ENCODE peak calls at places on chromosomes 16 and 17, in six cellular contexts. One of them, this sample, is unnamed.

GRCh38 chr17:17231621-17232302 is 5.2 kb downstream of the FLCN start:
- DNase-seq in HFFc6: no peak
- DNase-seq in fibroblast of pulmonary artery: no peak
- DNase-seq in cardiac fibroblast: no peak
- DNase-seq in neural crest cell: no peak
- DNase-seq in AG09309: no peak
- DNase-seq in this sample: no peak

GRCh38 chr17:503449-503700 is 150.8 kb upstream of the RPH3AL start:
- DNase-seq in AG09309: no peak
- DNase-seq in HFFc6: no peak
- DNase-seq in neural crest cell: no peak
- DNase-seq in cardiac fibroblast: no peak
- DNase-seq in fibroblast of pulmonary artery: no peak
- DNase-seq in this sample: no peak

GRCh38 chr17:59746849-59747445 is 39.5 kb downstream of the VMP1 start:
- DNase-seq in AG09309: no peak
- DNase-seq in HFFc6: peak; percentile 53
- DNase-seq in cardiac fibroblast: peak; percentile 81
- DNase-seq in neural crest cell: no peak
- DNase-seq in fibroblast of pulmonary artery: peak; percentile 83
- DNase-seq in this sample: no peak

GRCh38 chr16:30659507-30660423 is 1.5 kb downstream of the FBRS start:
- DNase-seq in cardiac fibroblast: peak; percentile 31
- DNase-seq in fibroblast of pulmonary artery: no peak
- DNase-seq in HFFc6: no peak
- DNase-seq in neural crest cell: no peak
- DNase-seq in AG09309: no peak
- DNase-seq in this sample: no peak

GRCh38 chr16:1443403-1443973 is 868 bp downstream of the CCDC154 start:
- DNase-seq in neural crest cell: no peak
- DNase-seq in AG09309: no peak
- DNase-seq in fibroblast of pulmonary artery: no peak
- DNase-seq in cardiac fibroblast: no peak
- DNase-seq in HFFc6: no peak
- DNase-seq in this sample: no peak

GRCh38 chr16:79632289-79632688 is 31.8 kb upstream of the MAF start:
- DNase-seq in fibroblast of pulmonary artery: no peak
- DNase-seq in AG09309: no peak
- DNase-seq in cardiac fibroblast: no peak
- DNase-seq in neural crest cell: no peak
- DNase-seq in HFFc6: no peak
- DNase-seq in this sample: no peak

GRCh38 chr16:83116274-83116892 is 489.6 kb downstream of the CDH13 start:
- DNase-seq in fibroblast of pulmonary artery: no peak
- DNase-seq in cardiac fibroblast: no peak
- DNase-seq in neural crest cell: no peak
- DNase-seq in AG09309: no peak
- DNase-seq in HFFc6: no peak
- DNase-seq in this sample: no peak

GRCh38 chr16:56363181-56363716 is 62.1 kb downstream of the AMFR start:
- DNase-seq in fibroblast of pulmonary artery: no peak
- DNase-seq in cardiac fibroblast: no peak
- DNase-seq in HFFc6: no peak
- DNase-seq in neural crest cell: no peak
- DNase-seq in AG09309: no peak
- DNase-seq in this sample: no peak

GRCh38 chr17:57294629-57295501 is 38.5 kb downstream of the MSI2 start:
- DNase-seq in neural crest cell: no peak
- DNase-seq in HFFc6: peak; percentile 23
- DNase-seq in fibroblast of pulmonary artery: no peak
- DNase-seq in cardiac fibroblast: no peak
- DNase-seq in AG09309: no peak
- DNase-seq in this sample: no peak

GRCh38 chr17:6110592-6110991 is 40.4 kb downstream of the WSCD1 start:
- DNase-seq in HFFc6: no peak
- DNase-seq in AG09309: no peak
- DNase-seq in cardiac fibroblast: no peak
- DNase-seq in fibroblast of pulmonary artery: no peak
- DNase-seq in neural crest cell: no peak
- DNase-seq in this sample: no peak

GRCh38 chr17:81927145-81927652 is 336 bp downstream of the MAFG start:
- DNase-seq in fibroblast of pulmonary artery: no peak
- DNase-seq in HFFc6: no peak
- DNase-seq in AG09309: no peak
- DNase-seq in cardiac fibroblast: no peak
- DNase-seq in neural crest cell: no peak
- DNase-seq in this sample: no peak

GRCh38 chr16:16120044-16120381 is 103.3 kb downstream of the ABCC6 start:
- DNase-seq in cardiac fibroblast: no peak
- DNase-seq in AG09309: no peak
- DNase-seq in neural crest cell: no peak
- DNase-seq in HFFc6: no peak
- DNase-seq in fibroblast of pulmonary artery: no peak
- DNase-seq in this sample: no peak

GRCh38 chr17:46764709-46765401 is 53.6 kb downstream of the WNT3 start:
- DNase-seq in neural crest cell: no peak
- DNase-seq in cardiac fibroblast: peak; percentile 83
- DNase-seq in AG09309: peak; percentile 54
- DNase-seq in HFFc6: peak; percentile 90
- DNase-seq in fibroblast of pulmonary artery: peak; percentile 92
- DNase-seq in this sample: no peak

GRCh38 chr16:66832190-66832589 is 1.4 kb upstream of the NAE1 start:
- DNase-seq in cardiac fibroblast: no peak
- DNase-seq in neural crest cell: no peak
- DNase-seq in fibroblast of pulmonary artery: no peak
- DNase-seq in AG09309: no peak
- DNase-seq in HFFc6: no peak
- DNase-seq in this sample: no peak

GRCh38 chr17:1491406-1492248 is 859 bp downstream of the MYO1C start:
- DNase-seq in cardiac fibroblast: peak; percentile 65
- DNase-seq in HFFc6: no peak
- DNase-seq in fibroblast of pulmonary artery: no peak
- DNase-seq in AG09309: no peak
- DNase-seq in neural crest cell: peak; percentile 26
- DNase-seq in this sample: peak; percentile 48

GRCh38 chr17:35315283-35315682 is 58.1 kb downstream of the SLFN11 start:
- DNase-seq in HFFc6: peak; percentile 88
- DNase-seq in AG09309: peak; percentile 79
- DNase-seq in fibroblast of pulmonary artery: peak; percentile 89
- DNase-seq in neural crest cell: no peak
- DNase-seq in cardiac fibroblast: peak; percentile 89
- DNase-seq in this sample: no peak

GRCh38 chr17:263271-263670 is 81.8 kb upstream of the DOC2B start:
- DNase-seq in HFFc6: no peak
- DNase-seq in fibroblast of pulmonary artery: no peak
- DNase-seq in neural crest cell: no peak
- DNase-seq in cardiac fibroblast: no peak
- DNase-seq in AG09309: no peak
- DNase-seq in this sample: no peak

GRCh38 chr17:57984226-57984890 is 3.7 kb downstream of the VEZF1 start:
- DNase-seq in neural crest cell: no peak
- DNase-seq in cardiac fibroblast: peak; percentile 47
- DNase-seq in AG09309: peak; percentile 64
- DNase-seq in fibroblast of pulmonary artery: peak; percentile 35
- DNase-seq in HFFc6: no peak
- DNase-seq in this sample: no peak

GRCh38 chr17:81921996-81922565 is 4.1 kb upstream of the SIRT7 start:
- DNase-seq in AG09309: no peak
- DNase-seq in cardiac fibroblast: no peak
- DNase-seq in fibroblast of pulmonary artery: no peak
- DNase-seq in HFFc6: no peak
- DNase-seq in neural crest cell: no peak
- DNase-seq in this sample: no peak

DNA sequence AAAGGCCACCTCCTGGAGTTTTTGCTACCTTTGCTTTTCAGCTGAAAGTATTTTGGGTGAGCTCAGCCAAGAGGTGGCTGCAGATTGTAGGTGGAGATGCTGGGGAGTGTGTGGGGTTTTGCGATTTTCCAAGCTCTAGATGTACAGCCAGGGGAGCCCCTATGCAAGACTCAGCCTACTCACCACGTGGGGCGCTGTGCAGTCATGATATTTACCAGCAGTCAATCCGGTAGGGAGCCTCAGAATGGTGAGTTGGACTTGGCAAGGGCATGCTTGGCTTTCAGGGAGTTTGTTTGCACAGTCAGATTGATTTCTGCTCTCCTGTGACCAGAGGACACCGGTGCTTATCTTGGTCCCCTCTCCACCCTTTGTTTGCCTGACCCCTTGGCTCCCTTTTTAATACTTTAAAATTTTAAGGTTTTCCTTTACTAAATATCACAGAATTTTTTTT is 175.3 kb downstream of the UTP18 start:
- DNase-seq in neural crest cell: peak; percentile 53
- DNase-seq in fibroblast of pulmonary artery: peak; percentile 14
- DNase-seq in AG09309: no peak
- DNase-seq in cardiac fibroblast: peak; percentile 3
- DNase-seq in HFFc6: no peak
- DNase-seq in this sample: peak; percentile 64
- TF ChIP-seq CTCF in neural crest cell: peak; percentile 62
- TF ChIP-seq CTCF in fibroblast of pulmonary artery: peak; percentile 22
- TF ChIP-seq CTCF in AG09309: peak; percentile 15
- TF ChIP-seq CTCF in cardiac fibroblast: peak; percentile 25
- TF ChIP-seq CTCF in HFFc6: peak; percentile 36
- TF ChIP-seq CTCF in this sample: peak; percentile 33

DNA sequence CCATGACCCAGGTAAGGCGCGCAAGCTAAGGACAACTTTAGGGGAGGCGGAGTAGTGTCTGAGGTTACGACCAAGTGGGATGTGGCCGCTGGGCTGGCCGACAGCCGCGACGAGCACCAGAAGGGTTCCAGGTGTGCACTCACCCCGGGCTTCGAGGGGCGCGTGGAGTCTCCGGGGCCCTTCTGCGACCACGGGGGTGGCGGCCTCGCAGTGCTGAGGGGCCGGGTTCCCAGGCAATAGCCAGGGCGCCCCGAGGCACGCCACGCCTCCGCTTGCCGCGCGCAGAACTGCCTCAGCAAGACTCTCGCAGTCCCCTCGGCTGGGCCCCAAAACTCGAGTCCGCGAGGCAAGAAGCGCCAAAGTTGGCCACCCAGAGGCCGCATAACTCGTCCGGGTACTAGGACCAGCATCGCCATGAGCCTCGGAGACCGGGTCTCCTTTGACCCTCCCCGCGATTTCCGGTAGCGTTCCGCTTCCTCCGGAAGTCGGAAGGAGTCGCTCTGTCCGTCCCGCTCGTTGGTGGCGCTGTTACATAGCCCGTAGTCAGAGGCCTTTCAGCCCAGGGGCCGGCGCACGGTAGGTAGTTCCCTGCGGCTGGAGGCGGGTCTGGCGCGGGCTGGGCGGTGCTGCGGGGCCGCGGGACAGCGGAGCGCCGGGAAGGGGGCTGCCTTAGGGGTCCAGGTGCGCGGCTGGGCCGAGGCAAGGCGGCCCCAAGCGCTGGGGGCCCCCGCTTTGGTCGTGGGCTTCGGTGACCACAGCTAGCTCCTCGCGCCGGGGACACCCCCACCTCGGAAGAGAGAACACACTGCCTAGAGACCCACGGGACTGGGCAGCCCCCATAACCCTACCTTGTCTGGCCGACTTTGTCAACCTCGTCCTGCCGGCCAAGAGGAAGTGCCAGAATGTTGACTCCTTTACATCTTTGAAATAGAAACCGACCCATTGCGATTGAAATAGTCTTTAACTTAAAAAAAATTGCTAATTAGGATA is at the start of the genes ADPRM and SCO1:
- DNase-seq in cardiac fibroblast: peak; percentile 94
- DNase-seq in fibroblast of pulmonary artery: peak; percentile 94
- DNase-seq in HFFc6: peak; percentile 92
- DNase-seq in AG09309: peak; percentile 69
- DNase-seq in neural crest cell: peak; percentile 79
- DNase-seq in this sample: peak; percentile 90
- TF ChIP-seq CTCF in cardiac fibroblast: peak; percentile 43
- TF ChIP-seq CTCF in fibroblast of pulmonary artery: peak; percentile 36
- TF ChIP-seq CTCF in HFFc6: peak; percentile 76
- TF ChIP-seq CTCF in AG09309: peak; percentile 53
- TF ChIP-seq CTCF in neural crest cell: peak; percentile 56
- TF ChIP-seq CTCF in this sample: no peak

GRCh38 chr17:80861892-80862291 is 129.7 kb upstream of the CHMP6 start:
- DNase-seq in HFFc6: no peak
- DNase-seq in cardiac fibroblast: peak; percentile 30
- DNase-seq in fibroblast of pulmonary artery: peak; percentile 16
- DNase-seq in neural crest cell: peak; percentile 30
- DNase-seq in AG09309: no peak
- DNase-seq in this sample: peak; percentile 30
- TF ChIP-seq CTCF in HFFc6: peak; percentile 50
- TF ChIP-seq CTCF in cardiac fibroblast: peak; percentile 40
- TF ChIP-seq CTCF in fibroblast of pulmonary artery: peak; percentile 29
- TF ChIP-seq CTCF in neural crest cell: peak; percentile 46
- TF ChIP-seq CTCF in AG09309: peak; percentile 48
- TF ChIP-seq CTCF in this sample: no peak

GRCh38 chr17:8706431-8706830 is 38.2 kb downstream of the CCDC42 start:
- DNase-seq in HFFc6: no peak
- DNase-seq in cardiac fibroblast: no peak
- DNase-seq in neural crest cell: no peak
- DNase-seq in AG09309: no peak
- DNase-seq in fibroblast of pulmonary artery: no peak
- DNase-seq in this sample: no peak

GRCh38 chr17:8707232-8707590 is 37.4 kb downstream of the CCDC42 start:
- DNase-seq in fibroblast of pulmonary artery: no peak
- DNase-seq in HFFc6: no peak
- DNase-seq in neural crest cell: no peak
- DNase-seq in cardiac fibroblast: peak; percentile 34
- DNase-seq in AG09309: no peak
- DNase-seq in this sample: no peak

GRCh38 chr17:8709006-8709405 is 35.6 kb downstream of the CCDC42 start:
- DNase-seq in cardiac fibroblast: no peak
- DNase-seq in AG09309: no peak
- DNase-seq in fibroblast of pulmonary artery: no peak
- DNase-seq in HFFc6: no peak
- DNase-seq in neural crest cell: no peak
- DNase-seq in this sample: no peak

GRCh38 chr17:8705427-8705826 is 39.2 kb downstream of the CCDC42 start:
- DNase-seq in AG09309: no peak
- DNase-seq in fibroblast of pulmonary artery: no peak
- DNase-seq in HFFc6: no peak
- DNase-seq in cardiac fibroblast: no peak
- DNase-seq in neural crest cell: no peak
- DNase-seq in this sample: no peak

DNA sequence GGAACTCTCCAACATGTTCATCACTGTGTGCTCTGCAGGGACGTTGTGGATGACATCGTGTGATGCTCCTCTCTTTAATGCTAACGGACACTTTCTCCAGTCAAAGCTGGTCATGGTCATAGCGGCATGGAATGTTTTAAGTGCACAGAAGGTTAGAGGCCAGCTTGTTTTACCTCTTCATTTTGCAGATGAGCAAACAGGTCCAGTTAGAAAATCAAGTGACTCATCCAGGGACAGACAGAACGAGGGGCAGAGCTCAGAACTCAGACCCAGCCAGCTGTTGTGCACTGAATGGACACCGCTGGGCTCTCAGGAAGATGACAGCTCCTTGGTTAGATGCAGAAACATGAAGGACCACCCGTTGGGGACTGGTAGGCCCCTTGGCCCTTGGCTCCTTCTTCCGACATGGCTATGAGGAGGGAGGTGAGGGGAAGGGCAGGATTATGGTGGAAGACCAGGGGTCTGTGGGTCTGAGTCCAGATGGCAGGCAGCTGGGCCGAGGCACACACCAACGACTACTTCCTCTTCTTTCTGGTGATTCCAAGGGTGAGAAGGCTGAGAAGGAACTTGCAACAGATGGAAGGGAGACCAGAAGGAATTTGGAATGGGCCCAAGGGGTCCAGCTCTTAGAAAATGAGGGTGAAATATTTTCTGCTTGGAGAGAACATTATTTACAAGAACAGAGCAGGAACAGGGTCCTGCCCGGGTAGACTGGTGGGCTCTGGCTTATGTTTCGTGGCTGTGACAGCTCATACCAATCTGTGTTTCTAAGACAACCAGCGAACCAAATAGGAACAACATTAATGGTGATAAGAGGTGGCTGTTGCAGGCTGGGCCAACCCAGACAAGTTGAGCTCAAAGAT is 36.8 kb downstream of the CCDC42 start:
- DNase-seq in AG09309: no peak
- DNase-seq in neural crest cell: no peak
- DNase-seq in HFFc6: no peak
- DNase-seq in cardiac fibroblast: peak; percentile 78
- DNase-seq in fibroblast of pulmonary artery: peak; percentile 28
- DNase-seq in this sample: no peak
- TF ChIP-seq CTCF in AG09309: no peak
- TF ChIP-seq CTCF in neural crest cell: no peak
- TF ChIP-seq CTCF in HFFc6: no peak
- TF ChIP-seq CTCF in cardiac fibroblast: no peak
- TF ChIP-seq CTCF in fibroblast of pulmonary artery: no peak
- TF ChIP-seq CTCF in this sample: no peak